ENCODE peak calls at places on chromosomes 7 and 10, in four cellular contexts. E, M, I and O are unnamed samples.

GRCh38 chr7:154440058-154440457 is 387.9 kb downstream of the DPP6 start:
- ATAC-seq in E (no peak), M (no peak), I (no peak), O (no peak)

GRCh38 chr10:129079705-129080104 is 387.3 kb upstream of the MGMT start:
- ATAC-seq in E (no peak), M (no peak), I (no peak), O (no peak)

GRCh38 chr10:4219901-4220300 is 434.9 kb upstream of the KLF6 start:
- ATAC-seq in E (no peak), M (no peak), I (no peak), O (no peak)

GRCh38 chr10:59098387-59098786 is 78.1 kb upstream of the PHYHIPL start:
- ATAC-seq in E (no peak), M (peak; percentile 43), I (no peak), O (peak; percentile 65)

GRCh38 chr10:124762281-124762680 is 18.1 kb upstream of the FAM53B start:
- ATAC-seq in E (no peak), M (no peak), I (no peak), O (no peak)

GRCh38 chr10:86733260-86733671 is 23.2 kb upstream of the BMPR1A start:
- ATAC-seq in E (peak; percentile 41), M (no peak), I (peak; percentile 82), O (peak; percentile 89)

GRCh38 chr7:20403356-20403755 is 72.7 kb downstream of the ITGB8 start:
- ATAC-seq in E (peak; percentile 16), M (peak; percentile 89), I (no peak), O (peak; percentile 48)

GRCh38 chr7:28239823-28240204 is 59.2 kb upstream of the JAZF1 start:
- ATAC-seq in E (no peak), M (peak; percentile 27), I (no peak), O (no peak)

GRCh38 chr7:99137418-99138180 is 6.3 kb downstream of the SMURF1 start:
- ATAC-seq in E (no peak), M (no peak), I (peak; percentile 7), O (peak; percentile 61)

GRCh38 chr10:46216836-46217748 is 69.7 kb upstream of the ANTXRL start:
- ATAC-seq in E (no peak), M (no peak), I (no peak), O (no peak)

GRCh38 chr7:131586259-131586658 is 29.8 kb upstream of the PODXL start:
- ATAC-seq in E (peak; percentile 75), M (no peak), I (no peak), O (peak; percentile 35)

GRCh38 chr10:132564249-132564605 is 26.6 kb downstream of the INPP5A start:
- ATAC-seq in E (no peak), M (no peak), I (peak; percentile 19), O (no peak)

GRCh38 chr10:88226027-88226690 is 357.0 kb downstream of the RNLS start:
- ATAC-seq in E (no peak), M (no peak), I (no peak), O (no peak)

GRCh38 chr7:140592957-140593356 is 47.7 kb downstream of the DENND2A start:
- ATAC-seq in E (no peak), M (no peak), I (no peak), O (no peak)

GRCh38 chr10:131909014-131909808 is 8.4 kb downstream of the PPP2R2D start:
- ATAC-seq in E (no peak), M (no peak), I (peak; percentile 76), O (no peak)

GRCh38 chr10:11525503-11525902 is 85.9 kb downstream of the USP6NL start:
- ATAC-seq in E (no peak), M (peak; percentile 75), I (peak; percentile 44), O (peak; percentile 77)

GRCh38 chr10:34922138-34922537 is 107.0 kb upstream of the PARD3 start:
- ATAC-seq in E (no peak), M (no peak), I (no peak), O (no peak)
- H3K4me1 ChIP-seq in E (no peaks in the 10 kb centered on the region), M (no peaks in the 10 kb centered on the region), I (peaks cover 9% of the 10 kb centered on the region), O (no peaks in the 10 kb centered on the region)

GRCh38 chr7:149860821-149861727 is 12.7 kb upstream of the ATP6V0E2 start:
- ATAC-seq in E (no peak), M (no peak), I (no peak), O (no peak)
- TF ChIP-seq CTCF in E (no peak), M (no peak), I (peak; percentile 14), O (peak; percentile 24)

DNA sequence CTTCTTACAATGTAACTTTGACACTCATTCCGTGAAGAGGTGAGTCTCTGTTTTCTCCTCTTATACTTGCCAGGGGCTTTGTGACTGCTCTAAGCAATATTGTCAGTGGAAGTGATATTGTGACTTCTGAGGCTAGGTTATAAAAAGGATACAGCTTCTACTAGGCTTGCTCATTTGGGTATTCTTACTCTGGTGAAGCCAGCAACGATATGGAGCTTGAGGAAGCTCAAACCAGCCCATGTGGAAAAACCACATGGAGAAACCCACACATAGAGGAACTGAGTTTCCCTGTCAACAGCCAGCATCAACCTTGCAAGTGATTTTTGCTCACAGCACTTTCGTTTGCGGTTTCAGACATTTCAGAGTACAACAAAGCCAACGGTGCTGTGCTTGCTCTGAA is 149.6 kb upstream of the SEMA3E start:
- ATAC-seq in E (no peak), M (no peak), I (no peak), O (no peak)
- H3K4me3 ChIP-seq in E (no peak overlapping the region), M (no peak overlapping the region), I (no peak overlapping the region), O (no peak overlapping the region)

GRCh38 chr7:2041496-2042367 is 191.0 kb downstream of the MAD1L1 start:
- ATAC-seq in E (no peak), M (no peak), I (no peak), O (no peak)
- H3K4me1 ChIP-seq in E (no peaks in the 10 kb centered on the region), M (no peaks in the 10 kb centered on the region), I (no peaks in the 10 kb centered on the region), O (no peaks in the 10 kb centered on the region)

GRCh38 chr10:13219685-13220670 is 14.2 kb downstream of the UCMA start:
- ATAC-seq in E (peak; percentile 44), M (no peak), I (peak; percentile 97), O (no peak)
- TF ChIP-seq CTCF in E (no peak), M (no peak), I (peak; percentile 16), O (no peak)